ENCODE peak calls at places on chromosomes 16 and 17, in four cellular contexts. F is fibroblast of mammary gland; M is activated naive CD8-positive, alpha-beta T cell treated with anti-CD3 and anti-CD28 coated beads for 36 hours; N is HS-5. X is an unnamed sample.

GRCh38 chr16:74724820-74725549 is 24.3 kb upstream of the MLKL start:
- DNase-seq in N (no peak), F (peak), M (no peak), X (peak)

GRCh38 chr17:33292981-33293867 is at the start of gene ASIC2:
- DNase-seq in N (no peak), M (peak), F (peak), X (peak)

GRCh38 chr16:82761236-82761635 is 134.5 kb downstream of the CDH13 start:
- DNase-seq in N (no peak), M (no peak), F (peak), X (no peak)

GRCh38 chr17:36721560-36722120 is 120.3 kb downstream of the MRM1 start:
- DNase-seq in F (no peak), N (no peak), M (no peak), X (no peak)

GRCh38 chr16:51773491-51773890 is 622.4 kb upstream of the SALL1 start:
- DNase-seq in M (no peak), F (no peak), N (no peak), X (no peak)

GRCh38 chr16:11135167-11135973 is 120.6 kb downstream of the SOCS1 start:
- DNase-seq in M (no peak), N (no peak), F (peak), X (no peak)

GRCh38 chr16:11619327-11619851 is 32.7 kb upstream of the LITAF start:
- DNase-seq in M (no peak), F (no peak), N (no peak), X (no peak)

GRCh38 chr16:2955438-2955778 is 8.7 kb upstream of the KREMEN2 start:
- DNase-seq in F (no peak), N (no peak), M (no peak), X (no peak)

GRCh38 chr16:9908613-9909012 is 273.6 kb downstream of the GRIN2A start:
- DNase-seq in N (no peak), M (no peak), F (no peak), X (no peak)

GRCh38 chr16:87897563-87898505 is 28.5 kb upstream of the SLC7A5 start:
- DNase-seq in N (no peak), M (peak), F (no peak), X (no peak)

GRCh38 chr16:50188619-50189136 is 35.6 kb downstream of the TENT4B start:
- DNase-seq in N (no peak), M (no peak), F (no peak), X (no peak)

GRCh38 chr17:7673239-7673638 is 14.1 kb downstream of the TP53 start:
- DNase-seq in N (no peak), F (peak), M (peak), X (peak)

GRCh38 chr16:70743791-70744190 is 57.2 kb downstream of the VAC14 start:
- DNase-seq in F (no peak), M (no peak), N (no peak), X (no peak)

GRCh38 chr17:68172461-68172954 is 75.3 kb upstream of the AMZ2 start:
- DNase-seq in N (peak), F (peak), M (peak), X (peak)

GRCh38 chr17:57366558-57367351 is 110.4 kb downstream of the MSI2 start:
- DNase-seq in F (no peak), N (no peak), M (no peak), X (no peak)

GRCh38 chr16:68503334-68503733 is 35.8 kb upstream of the ZFP90 start:
- DNase-seq in N (no peak), M (no peak), F (peak), X (no peak)

GRCh38 chr17:49980703-49981197 is 11.8 kb downstream of the DLX4 start:
- DNase-seq in M (no peak), N (no peak), F (no peak), X (no peak)

GRCh38 chr16:80717611-80718010 is 86.8 kb downstream of the CDYL2 start:
- DNase-seq in F (no peak), N (no peak), M (no peak), X (no peak)

GRCh38 chr17:1484586-1485310 is 7.7 kb downstream of the MYO1C start:
- DNase-seq in N (no peak), M (peak), F (no peak), X (peak)

GRCh38 chr16:4437366-4437765 is 11.7 kb downstream of the DNAJA3 start:
- DNase-seq in F (no peak), M (no peak), N (no peak), X (no peak)

GRCh38 chr16:57611184-57611583 is 17.2 kb upstream of the ADGRG1 start:
- DNase-seq in N (no peak), F (peak), M (no peak), X (no peak)

X was measured in D341Med.